ENCODE peak calls at places on chromosomes 11 and 22, in nine cellular contexts. D is esophagus squamous epithelium, T is retinal pigment epithelial cell, I is IMR-90, U is adrenal gland, Q is brain microvascular endothelial cell, O is neural progenitor cell, X is GM23338, A is fibroblast of pulmonary artery. V is an unnamed sample.
A peak's percentile ranks its signal among the peaks of the same experiment; 100 is the strongest.

GRCh38 chr11:46529086-46529905 is 64.5 kb downstream of the AMBRA1 start:
- DNase-seq in D (peak; percentile 7), T (no peak), I (peak; percentile 55), U (peak; percentile 73), Q (peak; percentile 45), O (peak; percentile 83), X (peak; percentile 91), A (peak; percentile 73), V (peak; percentile 71)

GRCh38 chr11:86621854-86622253 is 50.6 kb downstream of the ME3 start:
- DNase-seq in D (no peak), T (no peak), I (no peak), U (no peak), Q (no peak), O (no peak), X (no peak), A (no peak), V (no peak)

GRCh38 chr11:412641-413119 is 2.1 kb downstream of the SIGIRR start:
- DNase-seq in D (no peak), T (no peak), I (no peak), U (no peak), Q (no peak), O (no peak), X (no peak), A (no peak), V (no peak)

GRCh38 chr11:39541945-39542351 is 1917.5 kb downstream of the LRRC4C start:
- DNase-seq in D (no peak), T (no peak), I (no peak), U (no peak), Q (no peak), O (peak; percentile 7), X (peak; percentile 0), A (no peak), V (no peak)

GRCh38 chr11:77346906-77347603 is 45.6 kb upstream of the GDPD4 start:
- DNase-seq in D (no peak), T (no peak), I (peak; percentile 94), U (no peak), Q (peak; percentile 67), O (no peak), X (no peak), A (peak; percentile 44), V (peak; percentile 52)

GRCh38 chr22:49340406-49340805 is 487.3 kb downstream of the BRD1 start:
- DNase-seq in D (no peak), T (no peak), I (no peak), U (no peak), Q (no peak), O (no peak), X (no peak), A (no peak), V (no peak)

GRCh38 chr11:82682003-82682751 is 51.5 kb downstream of the FAM181B start:
- DNase-seq in D (no peak), T (no peak), I (peak; percentile 75), U (peak; percentile 27), Q (peak; percentile 49), O (peak; percentile 73), X (peak; percentile 88), A (peak; percentile 82), V (peak; percentile 90)

GRCh38 chr22:43777204-43777671 is 34.9 kb downstream of the EFCAB6 start:
- DNase-seq in D (no peak), T (no peak), I (peak; percentile 91), U (no peak), Q (peak; percentile 33), O (no peak), X (no peak), A (peak; percentile 76), V (peak; percentile 64)

GRCh38 chr22:23365524-23365923 is 185.2 kb downstream of the BCR start:
- DNase-seq in D (no peak), T (no peak), I (no peak), U (no peak), Q (no peak), O (no peak), X (no peak), A (no peak), V (no peak)

GRCh38 chr11:37104380-37104779 is 506.3 kb upstream of the RAG2 start:
- DNase-seq in D (no peak), T (no peak), I (no peak), U (no peak), Q (no peak), O (no peak), X (no peak), A (no peak), V (no peak)

GRCh38 chr11:26779466-26779865 is 57.6 kb upstream of the SLC5A12 start:
- DNase-seq in D (no peak), T (no peak), I (no peak), U (no peak), Q (no peak), O (no peak), X (no peak), A (no peak), V (no peak)

GRCh38 chr11:26778000-26778757 is 56.3 kb upstream of the SLC5A12 start:
- DNase-seq in D (no peak), T (no peak), I (peak; percentile 81), U (no peak), Q (no peak), O (no peak), X (no peak), A (peak; percentile 38), V (peak; percentile 84)

GRCh38 chr11:26782220-26782619 is 60.4 kb upstream of the SLC5A12 start:
- DNase-seq in D (no peak), T (no peak), I (no peak), U (no peak), Q (no peak), O (no peak), X (no peak), A (no peak), V (no peak)

GRCh38 chr11:26780686-26781085 is 58.8 kb upstream of the SLC5A12 start:
- DNase-seq in D (no peak), T (no peak), I (peak; percentile 3), U (no peak), Q (peak; percentile 20), O (no peak), X (no peak), A (no peak), V (no peak)

GRCh38 chr11:26777276-26777939 is 55.5 kb upstream of the SLC5A12 start:
- DNase-seq in D (no peak), T (no peak), I (peak; percentile 7), U (no peak), Q (no peak), O (no peak), X (no peak), A (no peak), V (peak; percentile 18)
- H3K4me3 ChIP-seq in D (no peak overlapping the region), T (no peak overlapping the region), I (no peak overlapping the region), U (no peak overlapping the region), Q (no peak overlapping the region), O (no peak overlapping the region), X (no peak overlapping the region), A (no peak overlapping the region), V (no peak overlapping the region)

DNA sequence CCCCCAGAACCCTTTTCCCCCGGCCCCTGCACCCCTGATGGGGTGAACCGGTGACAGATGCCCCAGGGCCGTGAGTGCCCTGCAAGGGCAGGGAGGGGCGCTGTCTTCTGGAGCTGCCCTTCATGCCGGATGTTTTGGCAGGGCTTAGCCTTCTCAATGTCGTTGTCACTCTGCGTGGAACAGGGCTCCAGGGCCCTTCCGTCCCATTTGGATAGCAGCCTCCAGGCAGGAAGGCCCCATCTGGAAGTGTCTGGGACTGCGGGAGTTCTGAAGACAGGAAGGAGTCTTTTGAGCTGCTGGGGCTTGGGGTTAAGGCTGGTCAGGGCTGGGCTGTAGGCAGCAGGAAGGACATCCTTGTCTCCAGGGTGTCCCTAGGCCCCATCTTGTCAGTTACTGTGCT is 4.6 kb downstream of the FRMD8 start:
- DNase-seq in D (no peak), T (no peak), I (peak; percentile 37), U (no peak), Q (no peak), O (peak; percentile 42), X (peak; percentile 62), A (peak; percentile 41), V (peak; percentile 39)
- TF ChIP-seq CTCF in D (no peak), T (no peak), I (peak; percentile 13), U (no peak), Q (peak; percentile 22), O (peak; percentile 3), X (peak; percentile 0), A (peak; percentile 4), V (peak; percentile 9)

GRCh38 chr22:17773606-17774205 is 563 bp downstream of the BID start:
- DNase-seq in D (no peak), T (no peak), I (peak; percentile 28), U (no peak), Q (no peak), O (peak; percentile 89), X (peak; percentile 83), A (no peak), V (peak; percentile 24)

GRCh38 chr22:17774206-17774927 is at the start of gene BID:
- DNase-seq in D (no peak), T (no peak), I (peak; percentile 17), U (no peak), Q (no peak), O (peak; percentile 66), X (peak; percentile 40), A (no peak), V (no peak)

GRCh38 chr22:17772963-17773605 is 1.2 kb downstream of the BID start:
- DNase-seq in D (no peak), T (no peak), I (peak; percentile 56), U (no peak), Q (no peak), O (no peak), X (peak; percentile 42), A (no peak), V (peak; percentile 32)

GRCh38 chr22:17775781-17776470 is 1.7 kb upstream of the BID start:
- DNase-seq in D (no peak), T (no peak), I (no peak), U (no peak), Q (no peak), O (no peak), X (no peak), A (no peak), V (no peak)

GRCh38 chr22:17774928-17775675 is 833 bp upstream of the BID start:
- DNase-seq in D (no peak), T (no peak), I (no peak), U (no peak), Q (no peak), O (peak; percentile 30), X (no peak), A (no peak), V (no peak)
- H3K4me3 ChIP-seq in D (peak overlapping the region; percentile 89), T (no peak overlapping the region), I (no peak overlapping the region), U (no peak overlapping the region), Q (no peak overlapping the region), O (peak overlapping the region; percentile 76), X (peak overlapping the region; percentile 65), A (peak overlapping the region; percentile 55), V (no peak overlapping the region)

DNA sequence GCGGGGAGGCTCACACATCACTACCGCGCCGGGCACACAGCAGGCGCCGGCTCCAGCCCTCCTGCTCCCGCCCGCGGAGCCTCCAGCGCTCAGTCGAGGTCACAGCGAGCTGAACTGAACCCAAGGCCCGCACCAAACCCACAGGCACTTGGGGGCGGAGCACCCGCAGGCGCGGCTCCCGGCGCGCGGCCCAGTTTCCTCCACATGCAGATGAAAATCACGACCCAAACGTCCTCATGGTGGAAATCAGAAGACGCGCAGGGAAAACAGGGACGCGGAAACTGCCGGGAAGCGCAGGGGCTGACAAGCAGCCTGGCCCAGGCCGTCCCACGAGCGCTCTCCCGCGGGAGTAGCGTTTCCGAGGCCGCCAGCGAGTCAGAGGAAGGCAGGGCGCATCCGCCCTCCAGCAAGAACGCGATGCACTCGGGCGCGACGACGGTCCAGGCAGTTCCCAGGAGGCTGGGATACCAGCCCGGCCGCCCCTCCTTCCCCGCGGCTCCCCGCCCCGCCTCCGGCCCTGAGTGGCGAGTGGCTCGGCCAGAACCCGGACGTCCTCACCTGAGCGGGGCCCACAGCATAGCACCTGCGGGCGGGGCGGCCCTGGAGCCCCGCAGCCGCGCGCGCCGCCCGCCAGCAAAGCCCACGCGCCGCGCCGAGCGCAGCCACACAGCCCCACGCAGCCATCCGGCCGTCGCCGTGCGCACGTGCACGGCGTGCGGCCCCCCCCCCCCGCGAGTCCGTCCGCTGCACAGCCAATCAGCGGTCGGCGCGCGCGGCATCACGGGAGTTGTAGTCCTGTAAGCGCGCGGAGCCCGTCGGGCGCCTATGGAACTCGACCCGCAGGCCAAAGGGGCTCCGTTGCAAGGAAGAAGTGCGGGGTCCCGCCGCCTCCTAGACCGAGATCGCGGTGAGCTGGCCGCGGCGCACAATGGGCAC is at the start of gene HDHD5:
- DNase-seq in D (peak; percentile 44), T (peak; percentile 36), I (peak; percentile 82), U (peak; percentile 93), Q (peak; percentile 63), O (peak; percentile 94), X (peak; percentile 95), A (peak; percentile 87), V (peak; percentile 91)
- TF ChIP-seq CTCF in D (no peak), T (no peak), I (no peak), U (no peak), Q (no peak), O (no peak), X (no peak), A (no peak), V (no peak)